ENCODE peak calls at places on chromosome 15, in six cellular contexts. P is stomach, R is body of pancreas, D is thyroid gland, B is transverse colon, J is breast epithelium. G is an unnamed sample.
A peak's percentile ranks its signal among the peaks of the same experiment; 100 is the strongest.

GRCh38 chr15:93231261-93231939 is 142.4 kb upstream of the RGMA start:
- DNase-seq in R (no peak), D (no peak), B (no peak), P (no peak), J (no peak), G (no peak)

GRCh38 chr15:47715402-47715801 is 1.9 kb upstream of the SEMA6D start:
- DNase-seq in D (no peak), B (no peak), J (no peak), P (no peak), R (no peak), G (no peak)

GRCh38 chr15:33756950-33757349 is 211.3 kb upstream of the CHRM5 start:
- DNase-seq in J (no peak), B (no peak), D (peak; percentile 91), R (no peak), P (no peak), G (no peak)

GRCh38 chr15:48647963-48648362 is 2.5 kb upstream of the FBN1 start:
- DNase-seq in B (no peak), R (no peak), P (no peak), J (no peak), D (no peak), G (no peak)

GRCh38 chr15:40338041-40338657 is 2.6 kb downstream of the CCDC9B start:
- DNase-seq in D (peak; percentile 83), R (peak; percentile 84), B (peak; percentile 81), P (peak; percentile 74), J (no peak), G (peak; percentile 94)

GRCh38 chr15:92898988-92899909 is 875 bp upstream of the CHD2 start:
- DNase-seq in P (no peak), B (no peak), J (no peak), D (no peak), R (no peak), G (no peak)

GRCh38 chr15:78620021-78620838 is 566 bp downstream of the CHRNA3 start:
- DNase-seq in B (no peak), J (no peak), D (no peak), P (peak; percentile 23), R (no peak), G (no peak)

GRCh38 chr15:31402511-31403056 is 75.9 kb downstream of the KLF13 start:
- DNase-seq in R (no peak), D (no peak), J (no peak), P (no peak), B (no peak), G (peak; percentile 66)

GRCh38 chr15:74383695-74384565 is 16.5 kb upstream of the CYP11A1 start:
- DNase-seq in B (no peak), J (no peak), P (peak; percentile 44), D (no peak), R (no peak), G (no peak)

GRCh38 chr15:39213385-39213840 is 367.5 kb upstream of the THBS1 start:
- DNase-seq in J (no peak), D (peak; percentile 66), B (no peak), P (peak; percentile 38), R (peak; percentile 51), G (peak; percentile 66)

GRCh38 chr15:73873889-73874511 is 636 bp downstream of the TBC1D21 start:
- DNase-seq in B (no peak), D (peak; percentile 10), P (peak; percentile 52), R (peak; percentile 58), J (no peak), G (no peak)

GRCh38 chr15:33191641-33192040 is 2.9 kb downstream of the FMN1 start:
- DNase-seq in P (no peak), R (no peak), D (no peak), B (no peak), J (no peak), G (no peak)

GRCh38 chr15:99305761-99306505 is 54.7 kb downstream of the LRRC28 start:
- DNase-seq in P (peak; percentile 56), R (peak; percentile 73), D (peak; percentile 96), B (peak; percentile 11), J (peak; percentile 60), G (no peak)

GRCh38 chr15:85044251-85044853 is 62.7 kb downstream of the PDE8A start:
- DNase-seq in P (peak; percentile 61), J (no peak), B (peak; percentile 70), R (peak; percentile 75), D (peak; percentile 43), G (peak; percentile 77)

DNA sequence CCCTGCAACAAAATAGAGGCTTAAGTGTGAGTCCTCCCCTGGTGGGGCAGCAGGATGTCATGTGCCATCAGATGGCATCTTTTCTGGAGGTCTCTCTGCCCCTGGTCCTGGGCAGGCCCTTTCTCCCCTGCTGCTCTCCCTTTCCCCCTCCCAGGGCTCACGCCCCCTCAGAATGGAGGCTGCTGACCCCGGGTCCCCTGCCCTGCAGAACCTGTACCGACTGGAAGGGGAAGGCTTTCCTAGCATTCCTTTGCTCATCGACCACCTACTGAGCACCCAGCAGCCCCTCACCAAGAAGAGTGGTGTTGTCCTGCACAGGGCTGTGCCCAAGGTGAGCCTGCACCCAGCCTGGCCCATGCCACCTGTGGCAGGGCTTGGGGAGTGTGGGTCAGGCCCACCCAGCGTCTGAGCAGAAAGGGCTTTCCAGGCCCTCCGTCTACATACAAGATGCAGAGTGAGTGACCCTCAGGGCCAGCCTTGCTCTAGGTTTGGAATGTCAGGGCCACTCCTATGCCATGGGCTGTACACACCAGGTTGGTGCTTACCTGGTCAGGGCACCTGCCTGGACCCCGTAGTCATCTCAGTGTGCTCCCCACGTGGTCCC is 7.1 kb downstream of the FES start:
- DNase-seq in R (no peak), B (no peak), P (no peak), D (no peak), J (no peak), G (peak; percentile 49)
- H3K36me3 ChIP-seq in R (no peaks in the 10 kb centered on the region), B (no peaks in the 10 kb centered on the region), P (peaks cover 83% of the 10 kb centered on the region), D (peaks cover 59% of the 10 kb centered on the region), J (no peaks in the 10 kb centered on the region), G (peaks cover 45% of the 10 kb centered on the region)

GRCh38 chr15:98103570-98103969 is 143.1 kb downstream of the ARRDC4 start:
- DNase-seq in B (no peak), R (no peak), J (no peak), D (no peak), P (no peak), G (no peak)
- TF ChIP-seq POLR2A in B (no peak), R (no peak), J (no peak), D (no peak), P (no peak), G (no peak)

GRCh38 chr15:89244512-89244869 is 712 bp downstream of the FANCI start:
- DNase-seq in B (no peak), R (no peak), J (no peak), D (no peak), P (no peak), G (no peak)
- TF ChIP-seq CTCF in B (no peak), R (no peak), J (no peak), D (no peak), P (no peak), G (no peak)

GRCh38 chr15:65156692-65157091 is 23.1 kb upstream of the PDCD7 start:
- DNase-seq in R (no peak), D (no peak), P (no peak), J (no peak), B (no peak), G (no peak)
- H3K36me3 ChIP-seq in R (peaks cover 6% of the 10 kb centered on the region), D (peaks cover 43% of the 10 kb centered on the region), P (peaks cover 76% of the 10 kb centered on the region), J (peaks cover 4% of the 10 kb centered on the region), B (no peaks in the 10 kb centered on the region), G (peaks cover 20% of the 10 kb centered on the region)

DNA sequence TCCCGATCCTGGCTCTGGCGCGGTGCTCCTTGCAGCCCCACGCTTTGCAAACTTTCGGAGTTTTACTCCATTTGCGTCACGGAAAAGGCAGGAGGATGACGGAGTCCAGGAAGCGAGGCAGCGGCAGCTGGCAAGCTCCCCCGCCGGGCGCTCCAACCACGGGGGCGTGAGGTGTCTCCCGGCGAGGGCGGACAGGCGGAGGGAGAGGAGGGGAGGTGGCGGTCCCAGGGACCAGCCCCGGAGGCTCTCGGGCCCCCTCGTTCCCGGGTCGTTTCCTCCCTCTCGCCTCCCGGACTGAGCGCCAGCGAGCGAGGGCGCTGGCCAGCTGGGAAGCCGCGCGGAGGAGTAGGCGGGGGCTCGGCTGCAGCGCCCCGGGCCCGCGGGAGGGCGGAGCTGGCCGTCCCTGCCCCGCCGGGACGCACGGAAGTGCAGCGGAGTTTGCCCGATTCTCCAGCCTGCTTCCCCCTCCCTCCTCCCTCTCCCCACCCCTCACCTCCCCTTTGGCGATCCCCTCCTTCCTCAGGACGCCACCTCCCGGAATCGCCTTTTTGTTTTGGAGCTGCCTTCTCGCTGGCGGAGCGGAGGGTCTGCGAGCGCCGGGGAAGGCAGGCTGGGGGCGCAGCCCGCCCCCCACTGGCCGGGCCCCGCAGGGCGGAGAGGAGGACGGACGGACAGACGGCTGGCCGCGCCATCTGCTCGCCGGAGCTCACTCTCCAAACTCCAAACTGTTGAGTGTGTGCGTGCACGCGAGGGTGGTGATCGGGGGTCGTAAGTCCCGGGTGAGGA is at the start of gene SNX33:
- DNase-seq in D (peak; percentile 82), J (peak; percentile 75), R (peak; percentile 88), P (peak; percentile 82), B (peak; percentile 84), G (peak; percentile 94)
- TF ChIP-seq POLR2A in D (peak; percentile 68), J (peak; percentile 67), R (peak; percentile 89), P (no peak), B (peak; percentile 90), G (peak; percentile 11)

GRCh38 chr15:51341366-51342248 is at the start of gene GLDN:
- DNase-seq in B (no peak), D (no peak), J (no peak), P (peak; percentile 52), R (peak; percentile 26), G (no peak)
- TF ChIP-seq CTCF in B (no peak), D (no peak), J (no peak), P (no peak), R (no peak), G (no peak)